ENCODE peak calls at places on chromosome 14, in eight cellular contexts. Z, A, O, S, M, L, E and X are unnamed samples.
A peak's percentile ranks its signal among the peaks of the same experiment; 100 is the strongest.

GRCh38 chr14:61471297-61471980 is 150.1 kb downstream of the PRKCH start:
- DNase-seq in S (peak; percentile 57), M (no peak), O (peak; percentile 81), A (no peak), Z (no peak), L (no peak), E (no peak), X (no peak)

GRCh38 chr14:34662558-34663088 is 32.7 kb upstream of the SNX6 start:
- DNase-seq in S (peak; percentile 29), Z (no peak), E (no peak), M (no peak), A (no peak), L (no peak), O (no peak), X (no peak)

GRCh38 chr14:37594916-37595808 is at the start of the genes FOXA1 and TTC6:
- DNase-seq in S (no peak), A (no peak), E (peak; percentile 22), M (peak; percentile 53), O (no peak), Z (no peak), L (no peak), X (no peak)

GRCh38 chr14:30227871-30228270 is 300.2 kb upstream of the PRKD1 start:
- DNase-seq in Z (no peak), E (peak; percentile 58), L (peak; percentile 56), S (peak; percentile 62), A (peak; percentile 16), O (no peak), M (no peak), X (no peak)

GRCh38 chr14:84209021-84209420 is 1320.9 kb upstream of the FLRT2 start:
- DNase-seq in A (no peak), E (no peak), Z (no peak), L (no peak), M (no peak), S (peak; percentile 22), O (no peak), X (no peak)

GRCh38 chr14:52314521-52315354 is 626 bp downstream of the PTGER2 start:
- DNase-seq in A (peak; percentile 26), Z (peak; percentile 53), S (no peak), M (peak; percentile 27), O (peak; percentile 17), E (peak; percentile 20), L (peak; percentile 7), X (peak; percentile 51)

GRCh38 chr14:72479471-72479931 is 414.4 kb downstream of the DPF3 start:
- DNase-seq in E (no peak), L (peak; percentile 95), Z (peak; percentile 21), S (no peak), A (no peak), M (no peak), O (no peak), X (peak; percentile 26)

GRCh38 chr14:74427651-74428050 is 1.6 kb upstream of the SYNDIG1L start:
- DNase-seq in E (no peak), Z (no peak), L (no peak), A (no peak), M (no peak), S (no peak), O (no peak), X (no peak)

GRCh38 chr14:61623927-61624326 is 71.4 kb upstream of the HIF1A start:
- DNase-seq in E (no peak), Z (no peak), S (no peak), M (no peak), L (no peak), O (no peak), A (no peak), X (no peak)